ENCODE peak calls at places on chromosomes 4 and X, in ten cellular contexts. Q, N, E, W, V, O, J, K, I and R are unnamed samples.

GRCh38 chr4:5824635-5825034 is 68.3 kb downstream of the CRMP1 start:
- DNase-seq in V (peak), K (peak), J (peak), E (no peak), Q (peak), O (peak), W (no peak), N (peak), I (no peak), R (no peak)

GRCh38 chrX:10633722-10634121 is 13.3 kb upstream of the MID1 start:
- DNase-seq in Q (peak), J (no peak), O (peak), V (no peak), W (no peak), N (peak), K (peak), I (peak), E (no peak), R (no peak)

GRCh38 chr4:13267091-13267490 is 217.0 kb downstream of the RAB28 start:
- DNase-seq in I (no peak), V (no peak), Q (no peak), W (no peak), E (no peak), N (peak), K (no peak), J (no peak), O (no peak), R (no peak)

GRCh38 chr4:39044947-39045734 is 12.9 kb upstream of the TMEM156 start:
- DNase-seq in N (peak), I (no peak), Q (peak), O (peak), W (peak), V (no peak), E (no peak), K (no peak), J (peak), R (no peak)

GRCh38 chr4:8274772-8275241 is 5.3 kb downstream of the HTRA3 start:
- DNase-seq in W (no peak), N (peak), I (peak), E (peak), V (peak), J (no peak), K (peak), Q (peak), O (no peak), R (no peak)

GRCh38 chr4:74805601-74806000 is 11.3 kb upstream of the BTC start:
- DNase-seq in N (peak), J (no peak), I (peak), K (peak), Q (no peak), V (no peak), O (peak), E (no peak), W (no peak), R (no peak)

GRCh38 chrX:46029777-46030176 is 515.4 kb downstream of the ZNF674 start:
- DNase-seq in O (no peak), Q (no peak), V (no peak), K (peak), N (no peak), E (no peak), I (no peak), W (no peak), J (no peak), R (no peak)

GRCh38 chr4:141502755-141503154 is 133.6 kb upstream of the IL15 start:
- DNase-seq in Q (no peak), N (no peak), J (no peak), K (no peak), I (no peak), E (no peak), O (no peak), V (no peak), W (no peak), R (no peak)

GRCh38 chr4:169330095-169330494 is 59.3 kb upstream of the SH3RF1 start:
- DNase-seq in O (no peak), J (no peak), I (no peak), N (no peak), W (no peak), Q (no peak), V (no peak), E (no peak), K (no peak), R (no peak)

GRCh38 chrX:71282514-71283408 is 674 bp upstream of the NONO start:
- DNase-seq in E (no peak), J (no peak), Q (no peak), N (no peak), I (no peak), W (no peak), O (peak), K (peak), V (no peak), R (no peak)

GRCh38 chr4:59457576-59457975 is 1742.5 kb upstream of the ADGRL3 start:
- DNase-seq in K (no peak), E (no peak), J (no peak), N (no peak), O (peak), I (no peak), V (no peak), Q (no peak), W (no peak), R (no peak)

GRCh38 chr4:167918077-167918476 is 174.3 kb upstream of the ANXA10 start:
- DNase-seq in K (no peak), I (no peak), J (no peak), O (no peak), W (no peak), N (no peak), E (no peak), V (no peak), Q (no peak), R (no peak)

GRCh38 chr4:7041851-7042696 is 1.1 kb upstream of the TADA2B start:
- DNase-seq in N (peak), V (no peak), E (no peak), J (no peak), K (peak), W (peak), O (peak), Q (peak), I (no peak), R (peak)

GRCh38 chrX:154051210-154051810 is 31.6 kb upstream of the IRAK1 start:
- DNase-seq in K (peak), J (peak), I (peak), W (peak), E (no peak), N (peak), Q (peak), O (peak), V (no peak), R (peak)

GRCh38 chrX:44970709-44971108 is 97.7 kb downstream of the KDM6A start:
- DNase-seq in J (no peak), O (no peak), K (no peak), W (no peak), Q (no peak), E (no peak), I (no peak), V (no peak), N (no peak), R (no peak)

GRCh38 chr4:118883861-118884260 is 4.8 kb upstream of the SYNPO2 start:
- DNase-seq in K (no peak), W (no peak), V (no peak), O (no peak), Q (peak), J (peak), E (no peak), I (no peak), N (no peak), R (no peak)
- TF ChIP-seq CTCF in K (no peak), W (peak), V (peak), O (peak), Q (no peak), J (peak), E (no peak), I (peak), N (peak), R (no peak)

DNA sequence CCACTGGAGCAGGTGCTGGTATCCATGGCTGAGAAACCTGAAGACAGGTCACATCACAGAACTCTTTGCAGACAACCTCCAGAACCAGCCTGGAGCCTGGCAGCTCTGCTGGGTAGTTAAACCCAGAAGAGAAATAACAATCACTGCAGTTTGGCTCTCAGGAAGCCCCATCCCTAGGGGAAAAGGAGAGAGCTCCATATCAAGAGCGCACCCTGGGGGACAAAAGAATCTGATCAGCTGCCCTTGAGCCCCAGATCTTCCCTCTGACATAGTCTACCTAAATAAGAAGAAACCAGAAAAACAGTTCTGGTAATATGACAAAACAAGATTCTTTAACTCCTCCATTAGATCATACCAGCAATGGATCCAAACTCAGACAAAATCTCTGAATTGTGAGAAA is 823.2 kb upstream of the FRG1 start:
- DNase-seq in N (peak), I (no peak), E (no peak), O (peak), Q (no peak), W (peak), V (no peak), J (no peak), K (peak), R (no peak)
- TF ChIP-seq CTCF in N (peak), I (no peak), E (no peak), O (peak), Q (no peak), W (peak), V (no peak), J (no peak), K (no peak), R (no peak)

DNA sequence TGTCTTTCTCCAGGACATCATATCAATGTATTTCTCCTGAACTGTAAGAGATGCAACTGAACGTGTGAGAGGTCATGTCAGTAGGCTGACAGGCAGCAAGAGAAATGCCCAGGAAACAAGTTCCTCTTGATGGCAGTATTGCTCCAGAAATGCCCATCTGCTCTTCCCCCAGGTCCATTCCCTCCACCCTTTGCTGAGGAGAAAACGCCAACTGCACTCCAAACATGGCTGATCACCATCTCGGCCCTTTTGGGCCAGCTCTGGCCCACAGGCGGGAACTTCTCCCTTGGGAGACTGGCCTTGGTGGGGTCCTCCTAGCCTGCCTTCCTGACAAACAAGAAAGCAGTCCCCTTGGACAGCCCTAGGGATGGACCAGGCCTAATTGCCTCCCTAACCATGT is 276.5 kb upstream of the AGTR2 start:
- DNase-seq in E (no peak), N (peak), J (no peak), V (no peak), I (no peak), K (peak), W (peak), Q (peak), O (no peak), R (no peak)
- TF ChIP-seq CTCF in E (no peak), N (peak), J (no peak), V (peak), I (no peak), K (peak), W (peak), Q (peak), O (peak), R (no peak)

GRCh38 chr4:165058676-165059075 is 5.0 kb downstream of the TRIM75 start:
- DNase-seq in I (no peak), V (no peak), E (no peak), O (no peak), Q (no peak), K (no peak), J (no peak), N (no peak), W (no peak), R (no peak)
- TF ChIP-seq CTCF in I (no peak), V (no peak), E (no peak), O (no peak), Q (no peak), K (no peak), J (no peak), N (no peak), W (no peak), R (no peak)